ENCODE peak calls at places on chromosomes 4 and X, in five cellular contexts. Y is cardiac muscle cell, E is fibroblast of pulmonary artery, N is PC-3, L is A549. C is an unnamed sample.

GRCh38 chr4:185115827-185116232 is 27.2 kb upstream of the SLC25A4 start:
- DNase-seq in Y (peak), N (no peak), L (no peak), E (peak), C (peak)

GRCh38 chr4:12861422-12861821 is 622.7 kb downstream of the RAB28 start:
- DNase-seq in N (no peak), L (no peak), E (no peak), Y (no peak), C (no peak)

GRCh38 chr4:69591374-69591773 is 48.1 kb downstream of the UGT2A2 start:
- DNase-seq in E (no peak), N (no peak), Y (no peak), L (no peak), C (no peak)

GRCh38 chr4:1749370-1749769 is 28.0 kb downstream of the TACC3 start:
- DNase-seq in L (no peak), N (no peak), Y (no peak), E (no peak), C (no peak)

GRCh38 chrX:13669246-13669689 is 16.3 kb downstream of the TCEANC start:
- DNase-seq in E (peak), L (peak), N (peak), Y (peak), C (peak)

GRCh38 chr4:7403001-7403400 is 31.7 kb downstream of the PSAPL1 start:
- DNase-seq in N (peak), Y (no peak), E (no peak), L (no peak), C (no peak)

GRCh38 chr4:173461170-173461569 is 62.3 kb upstream of the SCRG1 start:
- DNase-seq in L (no peak), N (peak), E (no peak), Y (peak), C (peak)

GRCh38 chr4:190017357-190018200 is 9.5 kb downstream of the FRG2 start:
- DNase-seq in L (no peak), E (no peak), N (no peak), Y (no peak), C (no peak)

GRCh38 chr4:63632858-63633257 is 776.4 kb downstream of the TECRL start:
- DNase-seq in Y (no peak), L (no peak), E (no peak), N (no peak), C (no peak)

GRCh38 chrX:72461766-72462165 is 110.9 kb downstream of the HDAC8 start:
- DNase-seq in Y (peak), E (peak), L (no peak), N (no peak), C (no peak)

GRCh38 chr4:1466034-1466960 is 60.1 kb upstream of the NKX1-1 start:
- DNase-seq in N (no peak), L (no peak), E (no peak), Y (no peak), C (no peak)

GRCh38 chr4:144754562-144755410 is 108.8 kb downstream of the HHIP start:
- DNase-seq in L (no peak), N (peak), E (peak), Y (peak), C (no peak)

GRCh38 chr4:100736651-100737450 is 219.0 kb upstream of the EMCN start:
- DNase-seq in Y (peak), L (no peak), N (peak), E (peak), C (no peak)

GRCh38 chrX:107894038-107894437 is 68.4 kb downstream of the MID2 start:
- DNase-seq in E (peak), N (peak), Y (peak), L (peak), C (peak)

GRCh38 chr4:80171251-80171650 is 26.1 kb upstream of the PRDM8 start:
- DNase-seq in Y (peak), N (no peak), L (no peak), E (peak), C (no peak)

GRCh38 chrX:40284852-40285251 is 187.1 kb upstream of the BCOR start:
- DNase-seq in L (no peak), N (no peak), Y (no peak), E (no peak), C (no peak)

GRCh38 chrX:16730450-16730849 is 11.0 kb downstream of the SYAP1 start:
- DNase-seq in E (no peak), L (no peak), N (no peak), Y (no peak), C (no peak)

GRCh38 chrX:102339312-102340298 is 92.6 kb downstream of the NXF2 start:
- DNase-seq in Y (no peak), N (no peak), E (no peak), L (no peak), C (peak)

GRCh38 chr4:83618991-83619390 is 83.1 kb downstream of the GPAT3 start:
- DNase-seq in L (no peak), E (peak), Y (peak), N (peak), C (peak)

GRCh38 chr4:6199344-6199921 is 916 bp downstream of the JAKMIP1 start:
- DNase-seq in Y (no peak), E (no peak), N (no peak), L (no peak), C (no peak)

GRCh38 chrX:74537011-74537390 is 77.4 kb downstream of the RLIM start:
- DNase-seq in L (no peak), Y (peak), E (peak), N (no peak), C (peak)

GRCh38 chrX:22376369-22376768 is 103.7 kb downstream of the CBLL2 start:
- DNase-seq in E (no peak), N (peak), L (no peak), Y (no peak), C (no peak)

GRCh38 chrX:37420179-37420578 is 71.0 kb downstream of the PRRG1 start:
- DNase-seq in N (peak), E (no peak), L (no peak), Y (no peak), C (no peak)

GRCh38 chr4:169272265-169272886 is 1.6 kb upstream of the SH3RF1 start:
- DNase-seq in E (peak), Y (peak), L (no peak), N (peak), C (no peak)

GRCh38 chr4:52204921-52205320 is 153.8 kb downstream of the SPATA18 start:
- DNase-seq in N (no peak), Y (no peak), L (no peak), E (no peak), C (no peak)

GRCh38 chr4:55284331-55284730 is 61.7 kb upstream of the SRD5A3 start:
- DNase-seq in N (no peak), L (no peak), Y (no peak), E (no peak), C (no peak)

GRCh38 chr4:23654791-23655190 is 235.1 kb downstream of the PPARGC1A start:
- DNase-seq in Y (no peak), L (no peak), E (peak), N (peak), C (no peak)

GRCh38 chrX:132957211-132958085 is 981 bp downstream of the HS6ST2 start:
- DNase-seq in N (no peak), E (peak), L (no peak), Y (peak), C (no peak)

GRCh38 chrX:74343970-74344622 is 40.1 kb downstream of the ZCCHC13 start:
- DNase-seq in L (peak), E (peak), N (peak), Y (peak), C (peak)

GRCh38 chr4:71709961-71710360 is 73.9 kb downstream of the GC start:
- DNase-seq in L (no peak), E (peak), Y (peak), N (peak), C (no peak)

GRCh38 chrX:4560192-4560591 is 846.7 kb upstream of the PRKX start:
- DNase-seq in Y (no peak), E (no peak), L (no peak), N (peak), C (no peak)

GRCh38 chrX:47515941-47516649 is 33.1 kb upstream of the ZNF41 start:
- DNase-seq in N (peak), L (no peak), E (peak), Y (peak), C (peak)

GRCh38 chr4:6002926-6003325 is 15.3 kb downstream of the C4orf50 start:
- DNase-seq in E (no peak), N (no peak), Y (no peak), L (no peak), C (no peak)

GRCh38 chrX:14028473-14028872 is 1.2 kb downstream of the GEMIN8 start:
- DNase-seq in E (no peak), N (no peak), L (no peak), Y (no peak), C (no peak)

GRCh38 chr4:173505924-173506779 is 23.9 kb downstream of the HAND2 start:
- DNase-seq in N (peak), L (peak), Y (peak), E (peak), C (peak)

DNA sequence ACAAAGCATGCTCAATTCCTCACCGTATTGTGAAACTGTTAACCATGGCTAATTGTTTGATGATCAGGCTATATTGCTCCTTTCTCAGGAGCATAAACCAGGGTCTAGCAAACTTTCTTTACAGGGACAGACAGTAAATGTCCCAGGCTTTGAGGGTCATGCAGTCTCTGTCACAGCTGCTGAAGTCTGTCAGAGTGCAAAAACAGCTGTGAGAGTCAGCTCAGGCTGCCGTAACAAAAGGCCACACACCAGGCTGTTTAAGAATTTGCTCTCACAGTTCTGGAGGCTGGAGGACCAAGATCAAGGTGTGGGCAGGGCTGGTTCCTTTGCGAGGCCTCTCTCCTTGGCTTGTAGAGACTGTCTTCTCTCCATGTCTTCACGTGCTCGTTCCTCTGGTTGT is 75.6 kb downstream of the GPR143 start:
- DNase-seq in Y (no peak), L (no peak), E (no peak), N (no peak), C (no peak)
- H3K4me3 ChIP-seq in Y (no peak), L (no peak), E (no peak), N (no peak), C (no peak)

DNA sequence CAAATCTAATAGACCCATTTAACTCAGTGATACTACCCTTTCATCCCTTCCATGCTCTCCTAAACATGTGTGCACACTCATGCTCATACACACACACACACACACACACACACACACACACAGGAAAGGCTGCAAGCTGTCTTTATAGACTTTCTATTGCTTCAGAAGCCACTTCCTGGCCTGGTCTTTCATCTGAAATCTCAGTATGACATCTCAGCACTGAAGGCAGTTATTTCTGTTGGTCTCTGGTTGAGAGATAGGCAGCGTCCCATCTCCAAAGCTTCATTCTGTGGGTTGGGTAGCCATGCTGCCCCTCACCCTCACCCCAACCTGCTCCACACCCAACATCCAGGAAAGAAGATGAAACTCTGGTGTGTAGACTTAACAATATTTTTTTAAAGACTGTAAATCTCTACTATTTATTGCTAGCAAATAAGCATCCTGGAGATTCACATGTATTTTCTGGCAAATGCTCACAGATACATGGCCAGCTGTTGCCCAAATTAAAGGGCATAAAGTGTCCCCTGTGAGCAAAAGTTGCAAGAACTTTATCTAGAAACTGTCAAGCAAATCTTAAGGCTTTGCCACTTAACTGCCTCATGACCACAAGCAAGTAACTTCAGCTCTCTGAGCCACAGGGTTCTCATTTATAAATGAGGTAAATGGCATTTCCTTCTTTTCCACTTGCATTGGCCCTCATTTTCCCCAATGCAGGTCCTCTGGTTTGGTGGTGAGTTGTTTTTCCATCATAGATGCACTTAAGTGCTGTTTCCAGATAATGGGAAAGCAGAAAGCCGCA is 189.8 kb upstream of the AFF2 start:
- DNase-seq in E (no peak), L (no peak), N (no peak), Y (no peak), C (peak)
- H3K4me3 ChIP-seq in E (no peak), L (no peak), N (no peak), Y (no peak), C (no peak)

DNA sequence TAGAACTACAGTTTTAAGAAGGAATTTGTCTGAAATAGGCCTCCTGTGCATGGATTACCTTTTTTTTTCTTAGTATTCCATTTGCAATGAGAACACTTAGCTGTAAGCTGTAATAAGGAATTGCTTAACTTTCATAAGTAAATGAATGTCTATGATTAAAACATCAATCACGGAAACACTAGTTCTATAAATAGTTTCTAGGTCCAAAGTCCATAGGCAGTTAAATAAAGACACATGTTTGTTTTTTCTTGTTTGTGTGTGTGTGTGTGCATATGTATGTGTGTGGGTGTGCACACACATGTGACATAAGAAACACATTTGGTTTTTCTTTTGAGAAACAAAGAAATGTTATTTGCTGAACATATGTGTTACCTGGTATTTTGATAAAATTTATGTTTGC is 11.2 kb downstream of the GPRIN3 start:
- DNase-seq in Y (no peak), E (no peak), L (no peak), N (no peak), C (no peak)
- H3K4me3 ChIP-seq in Y (no peak), E (no peak), L (no peak), N (no peak), C (no peak)

GRCh38 chr4:153346031-153346430 is 1.5 kb downstream of the MND1 start:
- DNase-seq in Y (no peak), L (no peak), E (no peak), N (no peak), C (no peak)
- H3K4me3 ChIP-seq in Y (peak), L (peak), E (peak), N (peak), C (peak)

DNA sequence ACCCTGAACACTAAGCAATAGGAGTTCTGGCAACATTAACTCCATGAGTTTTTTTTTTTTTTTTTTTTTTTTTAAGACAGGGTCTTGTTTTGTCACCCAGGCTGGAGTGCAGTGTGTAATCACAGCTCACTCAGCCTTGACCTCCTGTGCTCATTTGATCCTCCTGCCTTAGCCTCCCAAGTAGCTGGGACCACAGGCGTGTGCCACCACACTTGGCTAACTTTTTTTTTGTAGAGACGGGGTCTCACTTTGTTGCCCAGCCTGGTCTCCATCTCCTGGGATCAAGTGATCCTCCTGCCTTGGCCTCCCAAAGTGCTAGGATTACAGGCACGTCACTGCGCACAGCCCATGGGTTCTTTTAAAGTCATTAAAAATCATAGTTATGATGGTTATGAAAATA is 5.1 kb downstream of the RHOH start:
- DNase-seq in L (no peak), E (no peak), Y (no peak), N (no peak), C (no peak)
- H3K4me3 ChIP-seq in L (no peak), E (no peak), Y (no peak), N (no peak), C (peak)

DNA sequence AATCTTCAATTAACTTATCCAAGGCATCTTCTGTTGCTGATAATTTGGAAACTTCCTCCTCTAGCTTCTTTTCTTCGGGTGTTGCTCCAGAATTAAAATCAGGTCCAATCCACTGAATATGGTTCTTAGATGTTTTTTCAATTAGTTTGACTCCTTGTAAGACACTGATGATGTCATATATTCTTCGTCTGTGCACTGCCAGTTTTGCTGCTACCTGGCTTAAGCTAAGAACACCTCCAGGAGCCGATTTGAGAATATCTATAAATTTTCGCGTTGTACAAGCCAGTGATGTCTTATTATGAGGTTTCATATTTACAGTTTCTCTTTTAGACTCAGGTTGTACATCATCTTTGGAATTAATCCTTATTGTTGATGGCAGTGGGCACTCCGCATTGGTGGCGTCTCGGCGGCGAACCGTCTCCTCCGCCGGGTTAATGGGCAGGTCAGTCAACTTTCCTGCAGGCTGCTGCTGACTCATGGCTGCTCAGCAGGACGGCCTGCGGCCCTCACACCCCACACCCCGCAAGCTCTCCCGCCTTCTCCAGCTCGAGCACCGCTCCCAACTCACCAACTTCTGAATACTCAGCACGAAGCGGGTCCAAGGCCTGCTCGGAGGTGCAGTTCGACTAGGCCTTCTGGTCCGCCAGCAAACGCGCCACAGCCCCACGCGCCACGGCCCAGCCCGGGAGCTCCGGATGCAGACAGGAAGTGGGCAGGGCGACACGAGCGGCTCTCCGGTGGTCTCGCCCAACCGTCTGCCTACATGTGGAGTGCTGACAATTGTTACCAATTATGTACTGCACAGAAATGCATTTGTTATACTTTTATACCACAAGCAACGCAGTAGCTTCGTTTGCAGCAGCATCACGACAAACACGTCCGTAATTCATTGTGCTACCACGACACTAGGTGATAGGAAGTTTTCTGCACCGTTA is 49.2 kb upstream of the FHL1 start:
- DNase-seq in Y (no peak), L (no peak), N (no peak), E (no peak), C (peak)
- H3K4me3 ChIP-seq in Y (no peak), L (no peak), N (no peak), E (no peak), C (peak)

GRCh38 chr4:129342820-129343219 is 246.9 kb downstream of the C4orf33 start:
- DNase-seq in E (peak), N (peak), Y (peak), L (no peak), C (peak)
- H3K4me3 ChIP-seq in E (peak), N (peak), Y (no peak), L (peak), C (peak)

GRCh38 chrX:20350598-20350997 is 83.9 kb upstream of the RPS6KA3 start:
- DNase-seq in N (no peak), L (no peak), Y (no peak), E (no peak), C (no peak)
- H3K4me3 ChIP-seq in N (no peak), L (no peak), Y (no peak), E (no peak), C (no peak)

DNA sequence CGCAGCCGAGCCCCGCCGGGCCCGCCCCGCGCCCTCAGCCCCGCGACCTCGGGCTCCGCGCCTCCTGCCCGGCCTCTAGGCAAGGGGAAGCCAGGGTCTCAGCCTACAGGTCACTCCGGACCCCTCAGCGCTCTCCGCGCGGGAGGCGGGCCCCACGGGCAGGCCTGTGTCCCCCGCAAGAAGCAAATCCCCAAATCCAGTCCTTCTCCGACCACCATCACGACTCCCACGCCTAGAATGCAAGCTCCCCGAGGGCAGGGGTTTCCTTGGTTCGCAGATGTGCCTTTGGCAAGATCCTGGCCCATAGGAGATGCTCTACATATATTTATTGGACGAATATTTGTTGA is 230 bp upstream of the CCDC149 start:
- DNase-seq in N (no peak), Y (no peak), E (peak), L (no peak), C (no peak)
- H3K4me3 ChIP-seq in N (peak), Y (peak), E (peak), L (peak), C (no peak)

C was measured in NB4.